ENCODE peak calls at places on chromosomes 13 and 19, in six cellular contexts. M, C, H, D, W and R are unnamed samples.

GRCh38 chr13:76043882-76044281 is 407.8 kb downstream of the LMO7 start:
- DNase-seq in M (no peak), C (no peak), H (no peak), D (no peak), W (no peak), R (no peak)

GRCh38 chr19:44710483-44710882 is 11.5 kb downstream of the CEACAM16 start:
- DNase-seq in M (no peak), C (no peak), H (no peak), D (no peak), W (no peak), R (no peak)

GRCh38 chr19:39557791-39558622 is 18.0 kb upstream of the EID2 start:
- DNase-seq in M (no peak), C (peak), H (no peak), D (no peak), W (no peak), R (peak)

GRCh38 chr13:109667754-109668360 is 118.5 kb downstream of the IRS2 start:
- DNase-seq in M (no peak), C (no peak), H (no peak), D (no peak), W (no peak), R (peak)

GRCh38 chr19:17352608-17353280 is 15.4 kb downstream of the GTPBP3 start:
- DNase-seq in M (no peak), C (no peak), H (no peak), D (no peak), W (no peak), R (no peak)

GRCh38 chr13:110542311-110542796 is 19.2 kb downstream of the RAB20 start:
- DNase-seq in M (no peak), C (no peak), H (no peak), D (no peak), W (no peak), R (no peak)

GRCh38 chr19:17281391-17282304 is at the start of gene ANKLE1:
- DNase-seq in M (no peak), C (no peak), H (no peak), D (peak), W (peak), R (peak)

GRCh38 chr19:19131989-19132388 is 6.3 kb downstream of the TMEM161A start:
- DNase-seq in M (no peak), C (no peak), H (no peak), D (no peak), W (no peak), R (no peak)

GRCh38 chr19:4504297-4504701 is 14.0 kb downstream of the PLIN4 start:
- DNase-seq in M (no peak), C (no peak), H (no peak), D (no peak), W (no peak), R (no peak)

GRCh38 chr19:18901503-18901890 is 5.5 kb upstream of the CERS1 start:
- DNase-seq in M (no peak), C (no peak), H (no peak), D (no peak), W (no peak), R (no peak)

GRCh38 chr19:38287604-38288003 is 16.4 kb upstream of the C19orf33 start:
- DNase-seq in M (no peak), C (no peak), H (peak), D (no peak), W (no peak), R (no peak)

GRCh38 chr13:27634231-27634630 is 12.5 kb downstream of the POLR1D start:
- DNase-seq in M (no peak), C (no peak), H (no peak), D (no peak), W (no peak), R (no peak)

GRCh38 chr13:30422056-30422914 is at the start of gene UBE2L5:
- DNase-seq in M (peak), C (peak), H (peak), D (peak), W (peak), R (peak)

GRCh38 chr19:17497149-17497798 is 14.2 kb upstream of the PGLS start:
- DNase-seq in M (no peak), C (no peak), H (no peak), D (no peak), W (no peak), R (no peak)

GRCh38 chr13:91361755-91362271 is 14.3 kb downstream of the MIR17HG start:
- DNase-seq in M (no peak), C (no peak), H (no peak), D (no peak), W (no peak), R (no peak)

GRCh38 chr13:38697628-38698333 is 10.9 kb downstream of the FREM2 start:
- DNase-seq in M (peak), C (peak), H (no peak), D (no peak), W (no peak), R (no peak)

GRCh38 chr19:48481191-48481500 is 12.0 kb downstream of the CYTH2 start:
- DNase-seq in M (peak), C (no peak), H (no peak), D (no peak), W (no peak), R (no peak)

GRCh38 chr13:106685142-106685541 is 117.2 kb upstream of the ARGLU1 start:
- DNase-seq in M (no peak), C (no peak), H (no peak), D (no peak), W (no peak), R (no peak)

GRCh38 chr13:113882266-113882627 is 18.4 kb upstream of the GAS6 start:
- DNase-seq in M (no peak), C (no peak), H (peak), D (no peak), W (no peak), R (no peak)

GRCh38 chr13:30038884-30039283 is 188.5 kb upstream of the UBL3 start:
- DNase-seq in M (peak), C (no peak), H (no peak), D (no peak), W (peak), R (no peak)

GRCh38 chr19:35907377-35907745 is 734 bp downstream of the TYROBP start:
- DNase-seq in M (no peak), C (no peak), H (no peak), D (no peak), W (no peak), R (no peak)

GRCh38 chr13:31092631-31093030 is 69.1 kb downstream of the HSPH1 start:
- DNase-seq in M (no peak), C (no peak), H (no peak), D (no peak), W (no peak), R (no peak)

GRCh38 chr19:19623383-19623782 is 4.6 kb downstream of the LPAR2 start:
- DNase-seq in M (no peak), C (no peak), H (no peak), D (no peak), W (no peak), R (no peak)

GRCh38 chr13:48251616-48252081 is 18.6 kb downstream of the ITM2B start:
- DNase-seq in M (peak), C (no peak), H (no peak), D (no peak), W (no peak), R (no peak)

GRCh38 chr13:106369858-106370257 is 165.6 kb downstream of the EFNB2 start:
- DNase-seq in M (no peak), C (no peak), H (no peak), D (no peak), W (no peak), R (no peak)

GRCh38 chr19:5463959-5464358 is 8.7 kb downstream of the ZNRF4 start:
- DNase-seq in M (no peak), C (no peak), H (no peak), D (no peak), W (no peak), R (no peak)

GRCh38 chr19:12985049-12985776 is 10.1 kb upstream of the NFIX start:
- DNase-seq in M (peak), C (peak), H (peak), D (no peak), W (peak), R (peak)

GRCh38 chr13:30907167-30907761 is 1.2 kb downstream of the MEDAG start:
- DNase-seq in M (peak), C (no peak), H (no peak), D (no peak), W (no peak), R (no peak)

GRCh38 chr19:41542622-41543021 is 33.3 kb upstream of the CEACAM21 start:
- DNase-seq in M (no peak), C (no peak), H (no peak), D (no peak), W (no peak), R (no peak)

GRCh38 chr13:101490400-101491015 is 38.0 kb downstream of the ITGBL1 start:
- DNase-seq in M (peak), C (peak), H (no peak), D (no peak), W (no peak), R (no peak)

GRCh38 chr19:16283103-16283469 is 41.5 kb upstream of the KLF2 start:
- DNase-seq in M (no peak), C (no peak), H (no peak), D (no peak), W (no peak), R (no peak)

GRCh38 chr19:2613507-2614295 is 88.8 kb downstream of the GNG7 start:
- DNase-seq in M (peak), C (no peak), H (peak), D (peak), W (peak), R (no peak)

GRCh38 chr13:29513002-29513980 is 82.2 kb downstream of the SLC7A1 start:
- DNase-seq in M (peak), C (peak), H (no peak), D (no peak), W (no peak), R (no peak)

GRCh38 chr19:927044-927706 is 1.3 kb downstream of the ARID3A start:
- DNase-seq in M (peak), C (no peak), H (peak), D (no peak), W (peak), R (no peak)

GRCh38 chr13:113604186-113604585 is 19.6 kb downstream of the TFDP1 start:
- DNase-seq in M (no peak), C (no peak), H (no peak), D (no peak), W (no peak), R (no peak)

GRCh38 chr13:21426238-21426637 is 32.9 kb downstream of the ZDHHC20 start:
- DNase-seq in M (no peak), C (no peak), H (no peak), D (no peak), W (no peak), R (no peak)

GRCh38 chr13:26628706-26629105 is 71.2 kb downstream of the WASF3 start:
- DNase-seq in M (peak), C (peak), H (no peak), D (no peak), W (no peak), R (peak)

GRCh38 chr13:41054919-41055619 is 6.2 kb upstream of the WBP4 start:
- DNase-seq in M (no peak), C (no peak), H (no peak), D (no peak), W (no peak), R (no peak)

GRCh38 chr19:24033962-24034342 is 53.0 kb upstream of the ZNF254 start:
- DNase-seq in M (peak), C (peak), H (peak), D (no peak), W (peak), R (peak)